ENCODE peak calls at places on chromosomes 16 and 17, in seven cellular contexts. R is H1, B is IMR-90, F is mesenchymal stem cell, S is neuronal stem cell, T is H9, D is trophoblast cell. C is an unnamed sample. For H3K4me1, the result is how much of the 10 kb centered on the place peaks cover.

GRCh38 chr17:75776399-75777242 is 8.0 kb upstream of the UNK start:
- DNase-seq in D (peak), T (no peak), B (no peak), F (no peak), R (no peak), S (no peak), C (no peak)

GRCh38 chr17:79304907-79305306 is 230.3 kb downstream of the ENGASE start:
- DNase-seq in F (no peak), T (peak), S (no peak), B (no peak), D (no peak), R (no peak), C (peak)

GRCh38 chr17:63694974-63695773 is 4.8 kb downstream of the LIMD2 start:
- DNase-seq in B (no peak), S (no peak), R (no peak), F (no peak), D (no peak), T (no peak), C (no peak)

GRCh38 chr17:50903604-50904521 is 37.7 kb upstream of the TOB1 start:
- DNase-seq in F (peak), B (peak), D (no peak), T (no peak), S (no peak), R (no peak), C (no peak)

GRCh38 chr17:2883544-2884203 is 87.4 kb downstream of the RAP1GAP2 start:
- DNase-seq in S (no peak), T (no peak), F (peak), R (no peak), B (peak), D (no peak), C (peak)

GRCh38 chr16:18932243-18932997 is 6.2 kb upstream of the SMG1 start:
- DNase-seq in T (no peak), R (no peak), B (peak), D (no peak), S (peak), F (no peak), C (no peak)

GRCh38 chr16:3214904-3215600 is 19.9 kb downstream of the ZNF200 start:
- DNase-seq in F (no peak), B (no peak), R (no peak), T (no peak), S (no peak), D (no peak), C (no peak)

GRCh38 chr17:50681260-50682200 is 26.2 kb downstream of the ANKRD40 start:
- DNase-seq in R (no peak), F (peak), T (no peak), D (peak), S (no peak), B (peak), C (peak)

GRCh38 chr16:56916571-56917403 is 15.2 kb upstream of the HERPUD1 start:
- DNase-seq in F (no peak), B (no peak), T (no peak), D (peak), R (no peak), S (no peak), C (no peak)

GRCh38 chr17:42846594-42847280 is 2.4 kb downstream of the AOC2 start:
- DNase-seq in S (no peak), D (peak), R (no peak), B (peak), T (no peak), F (peak), C (no peak)

GRCh38 chr17:4142107-4142900 is 526 bp downstream of the ZZEF1 start:
- DNase-seq in R (no peak), S (no peak), D (peak), T (no peak), F (peak), B (peak), C (peak)

GRCh38 chr17:65531508-65532431 is 29.7 kb downstream of the AXIN2 start:
- DNase-seq in D (peak), F (peak), B (peak), R (no peak), T (no peak), S (no peak), C (peak)

GRCh38 chr16:66949472-66949871 is 11.6 kb upstream of the CES3 start:
- DNase-seq in F (no peak), T (no peak), S (no peak), R (no peak), B (no peak), D (no peak), C (no peak)

GRCh38 chr17:32503251-32504165 is 16.7 kb downstream of the CDK5R1 start:
- DNase-seq in F (peak), S (no peak), B (no peak), T (no peak), R (no peak), D (no peak), C (no peak)

GRCh38 chr16:57536306-57537193 is at the start of gene CCDC102A:
- DNase-seq in T (peak), R (no peak), F (no peak), D (peak), B (no peak), S (no peak), C (peak)

GRCh38 chr17:6476834-6477210 is 32.6 kb downstream of the PIMREG start:
- DNase-seq in R (no peak), F (no peak), B (no peak), D (no peak), T (no peak), S (no peak), C (peak)

GRCh38 chr17:41860254-41860931 is 4.8 kb downstream of the KLHL11 start:
- DNase-seq in D (no peak), S (no peak), B (no peak), R (no peak), T (no peak), F (no peak), C (no peak)

GRCh38 chr16:87765473-87765775 is 362 bp downstream of the KLHDC4 start:
- DNase-seq in T (no peak), S (no peak), F (peak), B (peak), D (no peak), R (no peak), C (peak)

GRCh38 chr17:66531826-66532439 is 229.5 kb downstream of the PRKCA start:
- DNase-seq in R (no peak), D (no peak), T (no peak), S (no peak), F (peak), B (peak), C (no peak)

GRCh38 chr16:28876973-28877641 is 1.2 kb upstream of the ATP2A1 start:
- DNase-seq in D (no peak), S (no peak), B (no peak), R (no peak), F (no peak), T (no peak), C (no peak)

GRCh38 chr16:19745286-19746018 is 27.4 kb downstream of the IQCK start:
- DNase-seq in D (no peak), S (no peak), R (no peak), T (no peak), B (peak), F (no peak), C (no peak)

GRCh38 chr16:14013571-14014283 is 57.4 kb upstream of the MRTFB start:
- DNase-seq in R (no peak), S (no peak), T (no peak), B (peak), F (peak), D (peak), C (peak)

GRCh38 chr17:19354123-19354522 is 8.4 kb downstream of the B9D1 start:
- DNase-seq in F (peak), D (peak), R (no peak), S (no peak), T (no peak), B (peak), C (no peak)

GRCh38 chr17:40566027-40566426 is 755 bp upstream of the CCR7 start:
- DNase-seq in F (no peak), D (no peak), R (no peak), B (no peak), S (no peak), T (no peak), C (no peak)

GRCh38 chr17:2337152-2337810 is at the start of gene SGSM2:
- DNase-seq in D (peak), T (peak), F (peak), R (no peak), S (peak), B (peak), C (peak)

GRCh38 chr16:27495191-27495590 is 54.5 kb downstream of the GTF3C1 start:
- DNase-seq in D (no peak), B (peak), T (no peak), S (no peak), F (no peak), R (no peak), C (no peak)

GRCh38 chr17:16923904-16924700 is 47.8 kb downstream of the TNFRSF13B start:
- DNase-seq in S (no peak), F (no peak), D (no peak), B (no peak), T (peak), R (no peak), C (no peak)

GRCh38 chr17:50457621-50458020 is 11.1 kb downstream of the CHAD start:
- DNase-seq in R (no peak), B (no peak), S (no peak), F (no peak), T (no peak), D (no peak), C (no peak)

GRCh38 chr16:1430759-1431496 is at the start of gene PERCC1:
- DNase-seq in F (no peak), B (no peak), R (no peak), S (no peak), D (no peak), T (no peak), C (no peak)

GRCh38 chr17:64259922-64260321 is 3.1 kb downstream of the TEX2 start:
- DNase-seq in S (no peak), F (peak), T (no peak), B (peak), D (peak), R (no peak), C (no peak)

GRCh38 chr17:1222321-1222720 is 42.5 kb upstream of the ABR start:
- DNase-seq in R (no peak), B (no peak), F (no peak), D (peak), S (no peak), T (no peak), C (no peak)

GRCh38 chr17:77327566-77328463 is 187.0 kb downstream of the SEC14L1 start:
- DNase-seq in S (no peak), B (no peak), R (no peak), F (no peak), D (no peak), T (peak), C (no peak)

GRCh38 chr16:3490911-3491629 is 4.2 kb downstream of the C16orf90 start:
- DNase-seq in D (no peak), R (no peak), T (no peak), S (no peak), B (no peak), F (no peak), C (no peak)

GRCh38 chr17:17402558-17402957 is 74.2 kb upstream of the MED9 start:
- DNase-seq in S (no peak), T (no peak), R (no peak), F (no peak), D (peak), B (peak), C (no peak)

GRCh38 chr17:6233339-6233738 is 163.2 kb downstream of the WSCD1 start:
- DNase-seq in B (no peak), T (no peak), D (no peak), F (no peak), R (no peak), S (no peak), C (no peak)

GRCh38 chr17:77124192-77124908 is 16.4 kb upstream of the SEC14L1 start:
- DNase-seq in S (no peak), R (no peak), D (peak), T (no peak), F (peak), B (peak), C (no peak)

GRCh38 chr16:2529961-2530628 is 1.1 kb downstream of the CEMP1 start:
- DNase-seq in B (no peak), S (no peak), R (no peak), T (no peak), D (no peak), F (no peak), C (no peak)

GRCh38 chr16:112153-112840 is 26.2 kb downstream of the NPRL3 start:
- DNase-seq in F (no peak), D (no peak), R (no peak), T (no peak), B (no peak), S (no peak), C (no peak)
- H3K18ac ChIP-seq in F (no peak), D (no peak), R (no peak), T (no peak), B (no peak), S (no peak), C (no peak)

GRCh38 chr17:36213695-36214094 is 2.8 kb downstream of the CCL4L2 start:
- DNase-seq in F (no peak), S (no peak), R (no peak), T (no peak), D (no peak), B (no peak), C (no peak)

GRCh38 chr17:36209575-36209974 is 1.3 kb upstream of the CCL4L2 start:
- DNase-seq in S (no peak), R (no peak), F (no peak), B (no peak), D (no peak), T (no peak), C (no peak)

DNA sequence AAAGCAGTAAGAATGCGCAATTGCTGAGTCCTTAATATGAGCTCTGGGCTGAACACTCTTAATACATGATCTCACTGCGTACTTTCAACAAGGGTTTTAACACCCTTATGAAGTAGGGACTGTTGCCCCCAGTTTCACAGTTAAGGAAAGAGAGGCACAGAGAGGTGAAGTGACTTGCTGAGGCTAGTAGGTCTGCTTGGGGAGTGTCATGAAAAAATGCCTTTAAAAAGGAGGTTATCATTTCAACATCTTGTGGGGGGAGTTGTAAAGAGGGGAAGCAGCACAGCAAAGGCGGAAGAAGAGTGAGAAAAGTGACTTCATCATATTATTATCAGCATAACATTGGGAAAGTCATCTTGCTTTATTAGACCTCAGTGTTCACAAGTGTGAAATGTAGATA is 2.1 kb downstream of the CCL4L2 start:
- DNase-seq in S (no peak), R (no peak), B (no peak), D (no peak), T (no peak), F (no peak), C (no peak)
- H3K4me1 ChIP-seq in S (under half), R (under half), B (under half), D (under half), T (under half), F (under half), C (under half)

GRCh38 chr17:83115832-83116231 is 36.4 kb downstream of the METRNL start:
- DNase-seq in D (no peak), F (no peak), T (no peak), B (no peak), S (no peak), R (no peak), C (no peak)
- H3K18ac ChIP-seq in D (no peak), F (no peak), T (no peak), B (no peak), S (peak), R (no peak), C (no peak)

GRCh38 chr16:50627419-50627818 is 53.7 kb downstream of the SNX20 start:
- DNase-seq in D (no peak), F (no peak), B (no peak), R (no peak), S (no peak), T (peak), C (peak)
- H3K4me1 ChIP-seq in D (under half), F (under half), B (under half), R (under half), S (under half), T (under half), C (under half)

GRCh38 chr16:53896711-53897110 is 192.8 kb downstream of the FTO start:
- DNase-seq in D (no peak), S (no peak), T (no peak), R (no peak), F (no peak), B (no peak), C (no peak)

GRCh38 chr16:53900678-53901077 is 196.7 kb downstream of the FTO start:
- DNase-seq in T (no peak), F (no peak), B (no peak), S (no peak), R (no peak), D (no peak), C (peak)

GRCh38 chr16:53901396-53901795 is 197.4 kb downstream of the FTO start:
- DNase-seq in F (no peak), R (no peak), S (no peak), T (no peak), D (no peak), B (no peak), C (no peak)

GRCh38 chr16:53899471-53899870 is 195.5 kb downstream of the FTO start:
- DNase-seq in S (no peak), R (no peak), T (no peak), B (no peak), D (no peak), F (no peak), C (no peak)

DNA sequence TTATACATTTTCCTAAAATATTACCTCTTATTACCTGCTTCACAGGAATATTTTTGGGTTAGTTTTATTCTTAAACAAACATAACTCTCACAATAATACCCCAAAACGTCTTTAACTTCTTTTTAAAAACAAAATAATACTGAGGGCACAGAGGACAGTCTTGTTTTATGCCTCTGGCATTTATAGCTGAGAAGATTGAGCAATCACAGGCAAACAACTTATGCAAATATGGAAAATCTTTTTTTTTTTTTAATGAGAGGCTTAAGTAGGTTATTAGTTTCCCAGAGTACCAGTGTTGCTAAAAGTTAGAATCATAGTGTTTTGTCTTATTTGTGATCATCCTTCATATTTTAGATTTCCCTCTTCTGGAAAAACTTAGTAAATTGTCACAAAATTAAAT is 195.0 kb downstream of the FTO start:
- DNase-seq in S (no peak), T (no peak), R (no peak), F (no peak), D (no peak), B (no peak), C (no peak)
- H3K18ac ChIP-seq in S (no peak), T (no peak), R (no peak), F (no peak), D (no peak), B (no peak), C (no peak)